ENCODE peak calls at places on chromosomes 11 and 22, in ten cellular contexts. C, G, W, F, Y, E, L, A, M and Q are unnamed samples.

GRCh38 chr22:48907591-48907990 is 920.1 kb downstream of the BRD1 start:
- DNase-seq in M (peak), L (no peak), C (peak), G (no peak), A (no peak), W (no peak), Y (no peak), E (no peak), F (no peak), Q (no peak)

GRCh38 chr11:72409458-72409857 is 24.9 kb downstream of the CLPB start:
- DNase-seq in L (no peak), F (no peak), W (no peak), E (no peak), M (no peak), A (no peak), Y (no peak), C (no peak), G (no peak), Q (no peak)

GRCh38 chr11:94728541-94728940 is 39.6 kb upstream of the AMOTL1 start:
- DNase-seq in Y (no peak), A (no peak), W (peak), C (no peak), L (no peak), G (no peak), F (no peak), E (no peak), M (no peak), Q (no peak)

GRCh38 chr11:125428486-125429173 is 67.4 kb downstream of the FEZ1 start:
- DNase-seq in Y (no peak), E (no peak), L (no peak), C (no peak), A (no peak), G (no peak), F (no peak), M (no peak), W (no peak), Q (no peak)

GRCh38 chr11:210122-210802 is 2.8 kb downstream of the RIC8A start:
- DNase-seq in F (no peak), W (peak), L (peak), C (peak), A (no peak), G (no peak), E (no peak), Y (no peak), M (no peak), Q (no peak)

GRCh38 chr11:68978931-68979591 is 1.7 kb downstream of the MRGPRD start:
- DNase-seq in G (no peak), F (no peak), A (no peak), Y (no peak), C (peak), W (no peak), E (no peak), M (peak), L (no peak), Q (no peak)

GRCh38 chr11:59857444-59858434 is 8.5 kb downstream of the TCN1 start:
- DNase-seq in G (no peak), C (no peak), M (no peak), E (no peak), W (peak), A (no peak), L (no peak), F (no peak), Y (no peak), Q (no peak)

GRCh38 chr11:60795291-60795690 is 10.2 kb downstream of the MS4A10 start:
- DNase-seq in C (no peak), E (no peak), F (no peak), Y (no peak), W (no peak), M (no peak), A (no peak), L (no peak), G (no peak), Q (no peak)

GRCh38 chr22:24473278-24473677 is 21.9 kb upstream of the UPB1 start:
- DNase-seq in M (no peak), L (no peak), C (no peak), G (no peak), A (no peak), E (peak), F (no peak), Y (no peak), W (no peak), Q (no peak)

GRCh38 chr22:47762141-47762540 is 999.7 kb downstream of the TBC1D22A start:
- DNase-seq in F (no peak), E (no peak), Y (no peak), L (no peak), C (no peak), G (no peak), M (no peak), A (no peak), W (no peak), Q (no peak)

GRCh38 chr22:20089226-20089976 is 9.4 kb downstream of the DGCR8 start:
- DNase-seq in L (no peak), C (no peak), M (no peak), E (no peak), F (no peak), Y (no peak), A (no peak), W (no peak), G (no peak), Q (no peak)

DNA sequence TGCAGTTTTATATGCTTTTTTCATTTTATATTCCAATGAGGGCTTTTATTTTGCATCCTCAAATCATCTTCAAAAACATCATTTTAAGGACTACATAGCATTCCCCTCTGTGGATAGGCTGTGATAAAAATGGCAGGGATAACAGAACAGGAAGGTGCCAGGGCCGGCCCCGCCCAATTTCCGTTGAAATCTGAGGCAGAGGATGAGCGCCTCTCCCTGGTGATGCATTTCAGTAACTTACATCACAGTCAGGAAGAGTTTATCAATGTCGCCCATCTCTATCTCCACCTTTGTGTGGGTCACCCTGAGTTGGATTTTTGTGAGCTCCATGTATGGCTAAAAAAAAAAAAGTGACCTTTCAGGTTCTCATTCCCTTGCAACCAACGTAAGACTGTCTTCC is 201.6 kb downstream of the DSCAML1 start:
- DNase-seq in F (no peak), M (no peak), G (no peak), L (no peak), C (no peak), Y (no peak), W (no peak), E (no peak), A (no peak), Q (no peak)
- TF ChIP-seq CTCF in F (no peak), M (no peak), G (no peak), L (no peak), C (no peak), Y (no peak), W (no peak), E (no peak), A (no peak), Q (no peak)

GRCh38 chr11:1529774-1530173 is 42.3 kb downstream of the DUSP8 start:
- DNase-seq in C (no peak), Y (no peak), E (no peak), A (no peak), W (no peak), L (no peak), G (no peak), M (no peak), F (no peak), Q (no peak)
- TF ChIP-seq CTCF in C (no peak), Y (no peak), E (no peak), A (no peak), W (no peak), L (no peak), G (no peak), M (no peak), F (no peak), Q (no peak)

GRCh38 chr11:44110231-44110679 is 14.8 kb downstream of the EXT2 start:
- DNase-seq in Y (peak), G (peak), F (peak), E (peak), L (peak), W (peak), M (no peak), A (peak), C (no peak), Q (peak)
- TF ChIP-seq CTCF in Y (peak), G (peak), F (peak), E (peak), L (peak), W (peak), M (peak), A (peak), C (peak), Q (peak)

GRCh38 chr22:42114721-42115120 is 15.9 kb downstream of the CYP2D6 start:
- DNase-seq in M (no peak), C (no peak), Y (no peak), L (peak), F (no peak), G (no peak), E (no peak), W (peak), A (peak), Q (no peak)
- TF ChIP-seq CTCF in M (peak), C (peak), Y (no peak), L (peak), F (peak), G (no peak), E (no peak), W (peak), A (peak), Q (no peak)

GRCh38 chr11:119101367-119101758 is 290 bp downstream of the DPAGT1 start:
- DNase-seq in G (no peak), A (peak), C (no peak), E (no peak), W (no peak), F (peak), Y (no peak), M (no peak), L (no peak), Q (peak)
- TF ChIP-seq CTCF in G (no peak), A (no peak), C (peak), E (no peak), W (no peak), F (no peak), Y (no peak), M (peak), L (no peak), Q (no peak)